ENCODE peak calls at places on chromosomes 5 and 9, in six cellular contexts. H, J, Y, W, L and T are unnamed samples.

GRCh38 chr9:123338710-123339665 is 17.0 kb upstream of the CRB2 start:
- DNase-seq in W (peak; percentile 22), J (no peak), Y (peak; percentile 46), L (no peak), H (peak; percentile 40), T (peak; percentile 61)

GRCh38 chr5:174086751-174087150 is 41.2 kb downstream of the NSG2 start:
- DNase-seq in H (no peak), J (no peak), L (no peak), W (no peak), Y (no peak), T (no peak)

GRCh38 chr5:125065736-125066135 is 319.3 kb upstream of the ZNF608 start:
- DNase-seq in Y (no peak), J (no peak), W (no peak), H (no peak), L (no peak), T (no peak)

GRCh38 chr9:109742759-109743388 is 37.1 kb upstream of the PALM2AKAP2 start:
- DNase-seq in H (no peak), Y (no peak), W (no peak), L (no peak), J (no peak), T (peak; percentile 47)

GRCh38 chr9:96279927-96280326 is 22.0 kb downstream of the HSD17B3 start:
- DNase-seq in J (no peak), Y (no peak), L (no peak), W (no peak), H (no peak), T (no peak)

GRCh38 chr5:78509884-78510769 is 138.4 kb downstream of the LHFPL2 start:
- DNase-seq in H (peak; percentile 85), W (no peak), Y (peak; percentile 66), L (no peak), J (no peak), T (peak; percentile 89)

GRCh38 chr5:172870261-172870806 is 36.3 kb downstream of the ERGIC1 start:
- DNase-seq in J (peak; percentile 86), Y (peak; percentile 66), H (no peak), L (no peak), W (no peak), T (no peak)

GRCh38 chr5:65620021-65620420 is 4.1 kb downstream of the TRIM23 start:
- DNase-seq in H (no peak), W (no peak), L (no peak), J (no peak), Y (no peak), T (no peak)

GRCh38 chr5:169765176-169765575 is 128.1 kb downstream of the DOCK2 start:
- DNase-seq in L (no peak), H (no peak), Y (no peak), W (no peak), J (no peak), T (no peak)

GRCh38 chr5:79168031-79168430 is 56.4 kb downstream of the BHMT start:
- DNase-seq in W (no peak), L (no peak), J (no peak), Y (no peak), H (no peak), T (no peak)

GRCh38 chr9:135000647-135001245 is 83.0 kb upstream of the FCN1 start:
- DNase-seq in W (no peak), H (no peak), J (no peak), L (no peak), Y (no peak), T (no peak)

GRCh38 chr5:90786756-90787155 is 228.2 kb downstream of the ADGRV1 start:
- DNase-seq in H (no peak), L (no peak), J (no peak), Y (no peak), W (no peak), T (no peak)

GRCh38 chr9:120714846-120715231 is 569 bp upstream of the MEGF9 start:
- DNase-seq in J (no peak), L (no peak), W (no peak), Y (no peak), H (no peak), T (no peak)

GRCh38 chr9:130287736-130288135 is 22.2 kb downstream of the HMCN2 start:
- DNase-seq in W (no peak), L (no peak), J (no peak), H (no peak), Y (peak; percentile 26), T (peak; percentile 35)

GRCh38 chr9:14205463-14205862 is 108.5 kb downstream of the NFIB start:
- DNase-seq in L (no peak), Y (no peak), W (no peak), H (no peak), J (peak; percentile 24), T (no peak)

GRCh38 chr9:93187047-93187446 is 3.1 kb downstream of the WNK2 start:
- DNase-seq in J (no peak), W (no peak), L (no peak), Y (peak; percentile 58), H (peak; percentile 65), T (peak; percentile 80)

GRCh38 chr5:87300744-87301143 is 33.1 kb downstream of the RASA1 start:
- DNase-seq in H (no peak), Y (no peak), J (peak; percentile 68), W (no peak), L (no peak), T (no peak)